ENCODE peak calls at places on chromosome 1, in five cellular contexts. E is sigmoid colon, G is heart left ventricle, Q is esophagus squamous epithelium, D is adrenal gland. H is an unnamed sample.

GRCh38 chr1:233326995-233327937 is at the start of gene MAP3K21:
- DNase-seq in E (peak), G (peak), Q (peak), D (peak), H (peak)

GRCh38 chr1:17216078-17216477 is 11.2 kb downstream of the PADI1 start:
- DNase-seq in E (no peak), G (no peak), Q (no peak), D (no peak), H (no peak)

GRCh38 chr1:226479432-226479831 is 69.1 kb upstream of the STUM start:
- DNase-seq in E (no peak), G (no peak), Q (no peak), D (no peak), H (no peak)

GRCh38 chr1:8239306-8240023 is 78.4 kb upstream of the SLC45A1 start:
- DNase-seq in E (peak), G (no peak), Q (no peak), D (no peak), H (peak)

GRCh38 chr1:199463521-199464127 is 563.9 kb upstream of the NR5A2 start:
- DNase-seq in E (no peak), G (no peak), Q (no peak), D (no peak), H (no peak)

GRCh38 chr1:193264313-193265065 is 78.1 kb upstream of the B3GALT2 start:
- DNase-seq in E (no peak), G (no peak), Q (no peak), D (no peak), H (no peak)

GRCh38 chr1:39272027-39272790 is 67.7 kb downstream of the MACF1 start:
- DNase-seq in E (no peak), G (no peak), Q (no peak), D (no peak), H (peak)

GRCh38 chr1:43074244-43074643 is 97.8 kb downstream of the EBNA1BP2 start:
- DNase-seq in E (no peak), G (no peak), Q (no peak), D (no peak), H (no peak)

GRCh38 chr1:170175032-170175431 is 29.3 kb downstream of the NTMT2 start:
- DNase-seq in E (no peak), G (no peak), Q (no peak), D (no peak), H (no peak)

GRCh38 chr1:160376525-160377131 is 9.8 kb downstream of the NHLH1 start:
- DNase-seq in E (no peak), G (no peak), Q (no peak), D (no peak), H (peak)

GRCh38 chr1:158087320-158087927 is 93.3 kb upstream of the CD1D start:
- DNase-seq in E (peak), G (no peak), Q (no peak), D (peak), H (peak)

GRCh38 chr1:111199881-111200801 is at the start of gene DENND2D:
- DNase-seq in E (peak), G (no peak), Q (no peak), D (peak), H (peak)

GRCh38 chr1:81549588-81550127 is 251.1 kb upstream of the ADGRL2 start:
- DNase-seq in E (no peak), G (no peak), Q (no peak), D (no peak), H (no peak)

GRCh38 chr1:115179397-115179835 is 90.1 kb upstream of the TSPAN2 start:
- DNase-seq in E (no peak), G (peak), Q (no peak), D (peak), H (no peak)

GRCh38 chr1:6483010-6483760 is 8.3 kb downstream of the PLEKHG5 start:
- DNase-seq in E (no peak), G (no peak), Q (no peak), D (peak), H (peak)

GRCh38 chr1:153795934-153796785 is 21.0 kb downstream of the SLC27A3 start:
- DNase-seq in E (peak), G (peak), Q (no peak), D (no peak), H (no peak)

GRCh38 chr1:2796890-2797740 is 4.4 kb downstream of the TTC34 start:
- DNase-seq in E (peak), G (peak), Q (no peak), D (no peak), H (no peak)

GRCh38 chr1:232149302-232150201 is 480.4 kb downstream of the SIPA1L2 start:
- DNase-seq in E (no peak), G (no peak), Q (no peak), D (no peak), H (no peak)

GRCh38 chr1:223770621-223771315 is 58.4 kb downstream of the CAPN2 start:
- DNase-seq in E (peak), G (no peak), Q (no peak), D (no peak), H (no peak)

GRCh38 chr1:223774133-223774811 is 61.9 kb downstream of the CAPN2 start:
- DNase-seq in E (peak), G (no peak), Q (no peak), D (no peak), H (no peak)

GRCh38 chr1:223772771-223773160 is 60.4 kb downstream of the CAPN2 start:
- DNase-seq in E (peak), G (no peak), Q (no peak), D (no peak), H (no peak)

GRCh38 chr1:223771469-223771813 is 59.1 kb downstream of the CAPN2 start:
- DNase-seq in E (no peak), G (no peak), Q (no peak), D (no peak), H (no peak)

DNA sequence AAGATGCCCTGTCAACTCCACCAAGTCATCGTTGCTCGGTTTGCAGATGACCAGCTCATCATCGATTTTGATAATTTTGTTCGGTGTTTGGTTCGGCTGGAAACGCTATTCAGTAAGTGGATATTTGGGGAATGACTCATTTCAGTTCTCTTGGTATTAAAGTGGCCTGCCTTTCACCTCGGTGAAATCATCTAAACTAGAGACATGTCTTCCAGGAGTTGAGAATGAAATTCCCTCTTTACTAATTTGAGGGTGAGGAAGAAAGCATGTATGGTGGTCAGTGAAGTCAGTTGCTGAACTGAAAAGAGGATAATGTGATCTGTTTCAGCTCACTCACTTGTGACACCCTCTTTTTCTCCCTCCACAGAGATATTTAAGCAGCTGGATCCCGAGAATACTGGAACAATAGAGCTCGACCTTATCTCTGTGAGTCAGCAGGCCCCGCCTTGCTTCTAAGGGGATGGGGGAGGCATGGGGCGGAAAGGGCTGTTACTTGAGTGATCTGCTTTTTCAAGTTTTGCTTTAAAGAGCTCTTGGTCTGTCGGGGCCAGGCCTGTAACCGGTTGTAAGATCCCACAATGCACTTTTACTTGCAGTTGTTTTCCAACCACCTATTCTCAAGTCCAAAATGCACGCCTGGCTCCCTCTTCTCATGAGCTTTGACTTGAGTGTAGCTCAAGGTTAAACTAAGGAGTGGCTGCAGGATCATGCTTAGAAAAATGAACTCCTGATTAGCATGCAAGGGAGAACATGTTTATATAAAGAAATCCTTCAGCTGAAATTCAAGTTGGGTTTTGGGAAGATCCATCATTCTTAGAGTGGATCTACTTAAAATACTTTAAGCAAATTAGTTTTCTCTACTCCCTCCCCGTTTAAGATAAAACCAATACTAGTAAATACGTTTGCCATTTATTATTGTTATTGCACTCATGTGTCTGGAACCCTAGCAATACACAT is 59.8 kb downstream of the CAPN2 start:
- DNase-seq in E (peak), G (no peak), Q (no peak), D (peak), H (no peak)
- TF ChIP-seq POLR2A in E (no peak), G (no peak), Q (no peak), D (no peak), H (no peak)

GRCh38 chr1:156157974-156158373 is 4.6 kb downstream of the SEMA4A start:
- DNase-seq in E (no peak), G (no peak), Q (no peak), D (no peak), H (no peak)

GRCh38 chr1:156163712-156164464 is 10.5 kb downstream of the SEMA4A start:
- DNase-seq in E (no peak), G (no peak), Q (no peak), D (no peak), H (no peak)

GRCh38 chr1:156160000-156160743 is 6.8 kb downstream of the SEMA4A start:
- DNase-seq in E (no peak), G (no peak), Q (no peak), D (peak), H (no peak)

GRCh38 chr1:156162430-156163037 is 9.1 kb downstream of the SEMA4A start:
- DNase-seq in E (no peak), G (peak), Q (no peak), D (no peak), H (no peak)

DNA sequence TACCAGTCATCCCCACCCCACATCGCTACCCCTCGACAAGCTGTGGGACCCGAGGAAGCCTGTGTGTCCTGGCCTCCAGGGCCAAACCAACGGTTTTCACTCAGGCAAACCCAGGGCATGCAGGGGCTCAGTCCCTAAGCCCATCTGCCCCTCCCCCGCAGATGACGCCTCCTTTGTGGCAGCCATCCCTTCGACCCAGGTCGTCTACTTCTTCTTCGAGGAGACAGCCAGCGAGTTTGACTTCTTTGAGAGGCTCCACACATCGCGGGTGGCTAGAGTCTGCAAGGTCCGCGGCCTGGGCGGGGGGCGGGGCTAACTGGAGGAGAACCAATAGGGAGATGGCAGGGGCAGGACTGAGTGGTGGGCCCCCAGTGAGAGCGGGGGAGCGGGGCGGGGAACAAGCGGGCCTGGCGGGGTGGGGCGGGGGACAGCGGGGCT is 7.4 kb downstream of the SEMA4A start:
- DNase-seq in E (peak), G (peak), Q (no peak), D (peak), H (peak)
- TF ChIP-seq POLR2A in E (no peak), G (no peak), Q (no peak), D (no peak), H (no peak)

GRCh38 chr1:155063550-155064108 is at the start of gene EFNA4:
- DNase-seq in E (peak), G (peak), Q (peak), D (peak), H (peak)
- TF ChIP-seq POLR2A in E (no peak), G (no peak), Q (no peak), D (peak), H (peak)

DNA sequence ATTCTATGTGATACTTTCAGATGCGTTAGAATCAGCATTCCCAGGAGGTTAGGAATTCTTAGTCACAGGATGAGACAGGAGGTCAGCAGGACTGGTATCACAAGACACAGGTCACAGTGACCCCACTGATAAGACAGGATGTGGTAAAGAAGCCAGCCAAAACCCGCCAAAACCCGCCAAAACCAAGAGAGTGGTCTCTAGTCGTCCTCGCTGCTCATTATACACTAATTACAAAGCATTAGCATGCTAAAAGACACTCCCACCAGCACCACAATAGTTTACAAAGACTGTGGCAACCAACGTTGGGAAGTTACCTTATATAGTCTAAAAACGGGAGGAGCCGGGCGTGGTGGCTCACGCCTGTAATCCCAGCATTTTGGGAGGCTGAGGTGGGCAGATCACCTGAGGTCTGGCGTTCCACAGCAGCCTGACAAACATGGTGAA is 13.9 kb upstream of the ACTA1 start:
- DNase-seq in E (no peak), G (no peak), Q (no peak), D (no peak), H (no peak)
- TF ChIP-seq POLR2A in E (no peak), G (no peak), Q (no peak), D (no peak), H (no peak)

DNA sequence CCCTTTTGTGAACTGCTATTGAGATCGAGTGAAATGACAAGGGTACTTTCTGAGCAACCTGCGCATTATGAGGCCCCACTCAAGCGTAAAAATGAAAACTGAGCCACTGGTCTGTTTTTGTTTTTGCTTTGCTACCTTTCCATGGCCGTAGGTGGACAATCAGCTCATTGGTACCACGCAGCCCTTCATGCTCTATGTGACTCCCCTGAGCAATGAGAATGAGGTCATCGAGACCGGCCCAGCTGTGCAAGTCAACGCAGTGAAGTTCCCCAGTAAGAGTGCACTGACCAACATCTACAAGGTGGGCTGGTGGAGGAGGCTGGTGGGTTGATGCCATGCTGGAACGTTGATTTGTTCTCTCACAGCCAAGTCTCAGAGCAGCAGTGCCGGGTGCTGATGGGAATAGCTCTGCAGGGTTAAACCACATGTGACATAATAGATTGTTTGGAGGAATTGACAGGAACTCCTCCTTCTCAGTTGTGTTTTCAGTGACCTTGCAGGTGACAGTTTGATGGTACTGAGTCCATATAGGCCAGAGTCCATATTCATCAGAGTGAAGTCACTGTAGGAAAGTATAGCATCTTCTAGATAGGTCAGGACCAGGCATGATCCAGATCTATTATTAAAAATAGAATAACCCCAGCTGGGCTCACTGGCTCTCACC is 170.3 kb downstream of the VPS13D start:
- DNase-seq in E (no peak), G (no peak), Q (no peak), D (no peak), H (no peak)
- TF ChIP-seq POLR2A in E (no peak), G (no peak), Q (no peak), D (no peak), H (no peak)

GRCh38 chr1:25805863-25806225 is 5.9 kb downstream of the SELENON start:
- DNase-seq in E (no peak), G (peak), Q (no peak), D (no peak), H (no peak)
- TF ChIP-seq POLR2A in E (no peak), G (no peak), Q (no peak), D (no peak), H (no peak)

DNA sequence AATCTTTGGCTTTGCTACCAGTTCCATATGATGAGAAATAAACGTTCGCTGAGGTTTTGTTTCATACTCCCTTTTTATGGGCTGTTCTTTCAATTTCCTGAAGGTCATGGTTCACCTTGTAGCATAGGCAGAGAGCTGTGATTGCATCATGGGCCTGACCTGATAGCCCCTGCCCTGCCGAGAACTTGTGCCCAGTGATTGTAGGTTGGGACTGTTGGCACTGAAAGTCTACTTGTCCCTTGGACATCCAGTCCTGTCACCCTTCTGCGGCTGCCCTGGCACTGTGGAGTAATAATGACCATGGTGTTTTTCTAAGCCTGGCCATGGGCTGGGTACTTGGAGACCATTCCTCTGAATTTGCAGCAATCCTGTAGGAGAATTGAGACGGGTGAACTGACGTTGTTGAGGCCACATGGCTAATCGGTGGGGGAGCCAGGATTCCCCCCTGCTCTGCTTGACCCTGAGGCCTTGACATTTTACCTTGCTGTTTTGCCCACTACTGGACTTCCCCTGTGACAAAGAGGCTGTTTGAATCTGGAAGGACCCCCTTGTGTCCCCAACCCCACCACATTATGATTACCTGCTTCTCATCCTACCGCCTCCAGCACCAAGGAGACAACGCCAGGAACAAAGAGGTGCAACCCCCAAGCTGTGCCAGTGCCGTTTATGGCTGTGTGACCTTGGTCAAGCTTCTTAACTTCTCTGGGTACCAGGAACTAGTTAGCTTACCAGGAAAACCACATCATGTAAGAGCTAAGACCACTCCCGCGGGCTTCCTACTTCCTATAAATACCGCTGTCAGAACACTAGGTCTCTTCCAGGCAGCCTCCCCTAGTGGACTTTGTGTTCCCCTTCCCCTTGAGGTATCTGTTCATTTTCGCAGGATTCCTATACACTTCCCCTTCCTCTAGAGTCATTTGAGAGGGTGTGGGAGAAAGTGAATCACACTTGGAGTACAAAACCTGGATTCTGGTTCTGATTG is 23.4 kb downstream of the SESN2 start:
- DNase-seq in E (no peak), G (no peak), Q (no peak), D (no peak), H (peak)
- TF ChIP-seq POLR2A in E (no peak), G (no peak), Q (no peak), D (no peak), H (no peak)